ENCODE peak calls at places on chromosomes 4 and X, in six cellular contexts. O, K, G, L, T and H are unnamed samples.

GRCh38 chr4:3201718-3202702 is 46.9 kb upstream of the MSANTD1 start:
- DNase-seq in O (no peak), K (peak; percentile 29), G (peak; percentile 46), L (no peak), T (no peak), H (no peak)

GRCh38 chr4:141772838-141773237 is 136.5 kb downstream of the IL15 start:
- DNase-seq in O (no peak), K (no peak), G (no peak), L (no peak), T (no peak), H (no peak)

GRCh38 chr4:108830509-108831244 is 67.8 kb upstream of the ETNPPL start:
- DNase-seq in O (no peak), K (no peak), G (no peak), L (no peak), T (peak; percentile 15), H (no peak)

GRCh38 chr4:48504352-48504751 is 14.3 kb downstream of the ZAR1 start:
- DNase-seq in O (no peak), K (no peak), G (no peak), L (no peak), T (no peak), H (no peak)

GRCh38 chr4:68361146-68361589 is 11.3 kb upstream of the YTHDC1 start:
- DNase-seq in O (peak; percentile 91), K (no peak), G (no peak), L (no peak), T (no peak), H (no peak)

GRCh38 chr4:164441131-164441530 is 312.8 kb upstream of the SMIM31 start:
- DNase-seq in O (no peak), K (no peak), G (no peak), L (no peak), T (no peak), H (no peak)

GRCh38 chrX:22164770-22165388 is 107.8 kb upstream of the CBLL2 start:
- DNase-seq in O (peak; percentile 34), K (no peak), G (no peak), L (no peak), T (no peak), H (no peak)

GRCh38 chr4:125191252-125191651 is 123.5 kb upstream of the FAT4 start:
- DNase-seq in O (peak; percentile 60), K (no peak), G (no peak), L (no peak), T (no peak), H (no peak)

GRCh38 chr4:141158219-141158618 is 24.9 kb upstream of the RNF150 start:
- DNase-seq in O (no peak), K (no peak), G (no peak), L (no peak), T (peak; percentile 70), H (no peak)

GRCh38 chr4:116005037-116005805 is 891.8 kb upstream of the NDST4 start:
- DNase-seq in O (no peak), K (no peak), G (no peak), L (no peak), T (no peak), H (no peak)

GRCh38 chr4:57676394-57676793 is 566.2 kb upstream of the IGFBP7 start:
- DNase-seq in O (no peak), K (no peak), G (no peak), L (no peak), T (no peak), H (no peak)

GRCh38 chr4:75715105-75715799 is 9.1 kb upstream of the USO1 start:
- DNase-seq in O (no peak), K (no peak), G (no peak), L (no peak), T (no peak), H (no peak)

GRCh38 chr4:118012142-118012541 is 22.1 kb upstream of the NDST3 start:
- DNase-seq in O (no peak), K (no peak), G (no peak), L (no peak), T (no peak), H (no peak)

GRCh38 chrX:46561931-46562721 is 11.4 kb upstream of the CHST7 start:
- DNase-seq in O (no peak), K (no peak), G (no peak), L (no peak), T (peak; percentile 22), H (no peak)

GRCh38 chr4:13298655-13299054 is 185.5 kb downstream of the RAB28 start:
- DNase-seq in O (no peak), K (no peak), G (no peak), L (no peak), T (no peak), H (no peak)

GRCh38 chr4:147518846-147519767 is 38.2 kb downstream of the EDNRA start:
- DNase-seq in O (peak; percentile 60), K (no peak), G (no peak), L (no peak), T (peak; percentile 48), H (peak; percentile 57)

GRCh38 chrX:50627696-50628095 is 157.1 kb upstream of the DGKK start:
- DNase-seq in O (no peak), K (no peak), G (no peak), L (no peak), T (no peak), H (no peak)

GRCh38 chr4:158802914-158803313 is 34.1 kb downstream of the FNIP2 start:
- DNase-seq in O (no peak), K (no peak), G (no peak), L (no peak), T (no peak), H (no peak)

GRCh38 chr4:113094802-113095201 is 45.3 kb downstream of the ANK2 start:
- DNase-seq in O (no peak), K (no peak), G (no peak), L (no peak), T (peak; percentile 64), H (no peak)

GRCh38 chr4:84948056-84948455 is 18.4 kb downstream of the WDFY3 start:
- DNase-seq in O (no peak), K (no peak), G (no peak), L (no peak), T (no peak), H (no peak)

GRCh38 chrX:38717871-38718270 is 83.4 kb upstream of the MID1IP1 start:
- DNase-seq in O (peak; percentile 4), K (no peak), G (no peak), L (no peak), T (peak; percentile 10), H (no peak)

GRCh38 chr4:185708348-185708747 is 103.6 kb downstream of the SORBS2 start:
- DNase-seq in O (peak; percentile 71), K (no peak), G (no peak), L (no peak), T (no peak), H (no peak)

GRCh38 chrX:56382278-56382677 is 150.1 kb downstream of the KLF8 start:
- DNase-seq in O (no peak), K (no peak), G (no peak), L (no peak), T (no peak), H (no peak)

GRCh38 chrX:139882299-139882698 is 50.6 kb downstream of the ATP11C start:
- DNase-seq in O (no peak), K (no peak), G (no peak), L (no peak), T (no peak), H (no peak)

GRCh38 chrX:150879855-150880807 is 18.3 kb downstream of the CD99L2 start:
- DNase-seq in O (no peak), K (no peak), G (no peak), L (no peak), T (no peak), H (no peak)

GRCh38 chr4:17096692-17097091 is 198.2 kb upstream of the LDB2 start:
- DNase-seq in O (no peak), K (no peak), G (no peak), L (no peak), T (no peak), H (no peak)

GRCh38 chr4:125368684-125369083 is 53.9 kb downstream of the FAT4 start:
- DNase-seq in O (peak; percentile 29), K (no peak), G (no peak), L (no peak), T (no peak), H (no peak)

GRCh38 chr4:186161138-186161537 is 30.2 kb upstream of the CYP4V2 start:
- DNase-seq in O (no peak), K (no peak), G (no peak), L (no peak), T (no peak), H (no peak)

GRCh38 chrX:149825424-149825823 is 43.7 kb downstream of the MAGEA9 start:
- DNase-seq in O (no peak), K (no peak), G (peak; percentile 3), L (no peak), T (no peak), H (peak; percentile 27)

GRCh38 chrX:54843050-54843449 is 35.5 kb downstream of the MAGED2 start:
- DNase-seq in O (no peak), K (no peak), G (no peak), L (no peak), T (no peak), H (no peak)

GRCh38 chr4:176489001-176489400 is 169.2 kb downstream of the SPCS3 start:
- DNase-seq in O (peak; percentile 4), K (no peak), G (no peak), L (no peak), T (no peak), H (no peak)

GRCh38 chr4:37603070-37603468 is 83.1 kb downstream of the RELL1 start:
- DNase-seq in O (peak; percentile 45), K (peak; percentile 40), G (peak; percentile 53), L (peak; percentile 59), T (peak; percentile 85), H (peak; percentile 90)

GRCh38 chrX:50838820-50839600 is 25.0 kb upstream of the SHROOM4 start:
- DNase-seq in O (peak; percentile 55), K (no peak), G (no peak), L (no peak), T (no peak), H (no peak)